ENCODE peak calls at places on chromosomes 3 and 15, in ten cellular contexts. M is NCI-H1092, W is endothelial cell, V is thoracic aorta, F is head of caudate nucleus, H is T-helper 1 cell, U is AG09309, B is Kasumi-1, J is NCI-H82, S is Peyer's patch. D is an unnamed sample.

GRCh38 chr3:55244247-55244646 is 242.9 kb downstream of the WNT5A start:
- DNase-seq in M (peak), W (no peak), V (no peak), F (no peak), H (no peak), U (no peak), B (no peak), J (no peak), S (no peak), D (peak)

GRCh38 chr15:88480981-88481380 is 13.5 kb downstream of the MRPS11 start:
- DNase-seq in M (no peak), W (no peak), V (no peak), F (no peak), H (no peak), U (no peak), B (no peak), J (no peak), S (no peak), D (no peak)

GRCh38 chr3:72245183-72245811 is 460.3 kb upstream of the PROK2 start:
- DNase-seq in M (peak), W (peak), V (no peak), F (peak), H (no peak), U (no peak), B (no peak), J (peak), S (no peak), D (peak)

GRCh38 chr3:89314454-89314853 is 207.0 kb downstream of the EPHA3 start:
- DNase-seq in M (no peak), W (no peak), V (no peak), F (no peak), H (no peak), U (no peak), B (peak), J (peak), S (no peak), D (peak)

GRCh38 chr3:153752405-153753027 is 368.7 kb upstream of the ARHGEF26 start:
- DNase-seq in M (peak), W (no peak), V (no peak), F (no peak), H (no peak), U (no peak), B (no peak), J (no peak), S (no peak), D (peak)

GRCh38 chr3:61530355-61530754 is 31.0 kb upstream of the PTPRG start:
- DNase-seq in M (peak), W (peak), V (no peak), F (no peak), H (peak), U (no peak), B (peak), J (peak), S (no peak), D (peak)

GRCh38 chr15:71275098-71275497 is 159.8 kb downstream of the THSD4 start:
- DNase-seq in M (no peak), W (no peak), V (no peak), F (no peak), H (no peak), U (peak), B (no peak), J (no peak), S (no peak), D (no peak)

GRCh38 chr3:140298569-140299070 is 363.6 kb downstream of the CLSTN2 start:
- DNase-seq in M (no peak), W (no peak), V (no peak), F (no peak), H (no peak), U (no peak), B (no peak), J (no peak), S (no peak), D (no peak)

GRCh38 chr15:31157644-31158069 is 56.1 kb upstream of the TRPM1 start:
- DNase-seq in M (no peak), W (no peak), V (no peak), F (no peak), H (no peak), U (no peak), B (no peak), J (no peak), S (no peak), D (peak)

GRCh38 chr15:63310646-63311045 is 33.2 kb downstream of the APH1B start:
- DNase-seq in M (no peak), W (no peak), V (no peak), F (no peak), H (no peak), U (no peak), B (no peak), J (no peak), S (no peak), D (no peak)

GRCh38 chr3:45630325-45630724 is 35.8 kb downstream of the LIMD1 start:
- DNase-seq in M (no peak), W (no peak), V (no peak), F (no peak), H (no peak), U (no peak), B (no peak), J (no peak), S (no peak), D (no peak)

GRCh38 chr3:128914966-128915645 is 35.7 kb downstream of the ACAD9 start:
- DNase-seq in M (no peak), W (no peak), V (no peak), F (no peak), H (no peak), U (no peak), B (no peak), J (no peak), S (no peak), D (no peak)

GRCh38 chr3:115968871-115969270 is 345.6 kb downstream of the GAP43 start:
- DNase-seq in M (no peak), W (no peak), V (no peak), F (no peak), H (no peak), U (no peak), B (no peak), J (no peak), S (no peak), D (no peak)

GRCh38 chr15:67386947-67387346 is 132.4 kb downstream of the IQCH start:
- DNase-seq in M (no peak), W (no peak), V (no peak), F (no peak), H (no peak), U (no peak), B (no peak), J (no peak), S (no peak), D (no peak)

GRCh38 chr3:48858709-48859108 is 11.0 kb upstream of the PRKAR2A start:
- DNase-seq in M (no peak), W (no peak), V (no peak), F (no peak), H (no peak), U (no peak), B (no peak), J (no peak), S (no peak), D (no peak)

GRCh38 chr15:69154684-69155083 is 5.8 kb upstream of the GLCE start:
- DNase-seq in M (no peak), W (no peak), V (no peak), F (no peak), H (no peak), U (peak), B (no peak), J (no peak), S (no peak), D (no peak)

GRCh38 chr3:54891540-54891897 is 36.3 kb downstream of the LRTM1 start:
- DNase-seq in M (no peak), W (no peak), V (peak), F (peak), H (no peak), U (peak), B (no peak), J (no peak), S (peak), D (peak)

GRCh38 chr3:196292281-196292923 is 4.9 kb upstream of the PCYT1A start:
- DNase-seq in M (no peak), W (no peak), V (no peak), F (no peak), H (no peak), U (no peak), B (no peak), J (no peak), S (peak), D (no peak)

D was measured in NCI-H69.